ENCODE peak calls at places on chromosomes 13 and 19, in nine cellular contexts. T is left lung; S is cardiac muscle cell; H is uterus; J is mammary epithelial cell; I is thoracic aorta; D is aorta; G is transverse colon; O is effector memory CD4-positive, alpha-beta T cell. Z is an unnamed sample.
A peak's percentile ranks its signal among the peaks of the same experiment; 100 is the strongest.

GRCh38 chr19:36152061-36152885 is at the start of gene COX7A1:
- DNase-seq in D (peak; percentile 91), J (no peak), S (no peak), O (no peak), T (peak; percentile 76), H (peak; percentile 74), I (no peak), G (peak; percentile 45), Z (no peak)

GRCh38 chr19:34336781-34337271 is 28.2 kb upstream of the GPI start:
- DNase-seq in O (peak; percentile 14), I (no peak), D (no peak), J (peak; percentile 16), H (no peak), G (no peak), S (peak; percentile 65), T (no peak), Z (peak; percentile 58)

GRCh38 chr19:51064534-51065220 is at the start of gene KLK13:
- DNase-seq in J (peak; percentile 12), O (no peak), S (peak; percentile 30), H (no peak), D (no peak), I (no peak), T (no peak), G (no peak), Z (no peak)

GRCh38 chr19:8158411-8159074 is 9.2 kb upstream of the FBN3 start:
- DNase-seq in T (no peak), G (peak; percentile 23), H (peak; percentile 42), S (peak; percentile 89), O (peak; percentile 5), J (peak; percentile 76), D (no peak), I (peak; percentile 9), Z (peak; percentile 67)

GRCh38 chr13:107977175-107977574 is 238.2 kb downstream of the LIG4 start:
- DNase-seq in G (no peak), H (no peak), I (no peak), S (no peak), O (no peak), T (no peak), D (no peak), J (no peak), Z (no peak)

GRCh38 chr13:30186644-30187431 is 120.5 kb downstream of the KATNAL1 start:
- DNase-seq in S (no peak), O (no peak), J (no peak), G (no peak), H (no peak), D (no peak), T (no peak), I (no peak), Z (no peak)

GRCh38 chr13:44906758-44907157 is 82.5 kb downstream of the NUFIP1 start:
- DNase-seq in I (no peak), H (peak; percentile 62), O (no peak), S (peak; percentile 20), D (no peak), T (no peak), J (no peak), G (peak; percentile 15), Z (no peak)

GRCh38 chr13:73717632-73718031 is 416.6 kb downstream of the KLF12 start:
- DNase-seq in S (no peak), I (no peak), H (no peak), T (no peak), G (no peak), J (peak; percentile 90), D (no peak), O (no peak), Z (peak; percentile 12)

GRCh38 chr19:3404324-3405260 is 38.2 kb downstream of the NFIC start:
- DNase-seq in J (no peak), O (no peak), D (peak; percentile 96), T (peak; percentile 87), S (no peak), I (peak; percentile 62), H (peak; percentile 93), G (peak; percentile 66), Z (no peak)

GRCh38 chr13:51562011-51562671 is 22.1 kb upstream of the WDFY2 start:
- DNase-seq in D (no peak), I (no peak), T (no peak), G (no peak), S (no peak), J (no peak), H (no peak), O (no peak), Z (no peak)

GRCh38 chr19:53880716-53881481 is 1.1 kb upstream of the PRKCG start:
- DNase-seq in H (no peak), O (no peak), D (no peak), J (no peak), I (no peak), G (no peak), T (no peak), S (no peak), Z (no peak)

GRCh38 chr19:53102701-53103140 is 501 bp downstream of the ZNF160 start:
- DNase-seq in J (peak; percentile 50), G (peak; percentile 19), H (peak; percentile 26), T (peak; percentile 82), O (no peak), S (peak; percentile 61), I (no peak), D (peak; percentile 79), Z (peak; percentile 26)

GRCh38 chr13:94658926-94659649 is 53.3 kb downstream of the SOX21 start:
- DNase-seq in G (no peak), I (no peak), S (no peak), D (no peak), T (no peak), H (no peak), J (peak; percentile 8), O (no peak), Z (no peak)

GRCh38 chr13:64551755-64552154 is 2678.4 kb downstream of the PCDH9 start:
- DNase-seq in S (no peak), I (no peak), H (no peak), J (peak; percentile 64), G (no peak), D (no peak), O (no peak), T (no peak), Z (no peak)

GRCh38 chr19:34556500-34556899 is 74.9 kb downstream of the WTIP start:
- DNase-seq in I (no peak), J (peak; percentile 14), T (no peak), H (no peak), O (no peak), S (peak; percentile 10), D (no peak), G (peak; percentile 18), Z (no peak)

GRCh38 chr19:55585658-55586339 is 5.2 kb upstream of the ZNF579 start:
- DNase-seq in I (no peak), O (no peak), T (peak; percentile 90), G (peak; percentile 71), J (no peak), D (peak; percentile 85), S (peak; percentile 87), H (peak; percentile 82), Z (no peak)

GRCh38 chr19:39308531-39309304 is 11.9 kb downstream of the LRFN1 start:
- DNase-seq in J (no peak), I (no peak), G (no peak), S (peak; percentile 37), H (no peak), O (no peak), T (peak; percentile 9), D (no peak), Z (no peak)

GRCh38 chr13:106524108-106524507 is 11.4 kb downstream of the EFNB2 start:
- DNase-seq in O (no peak), T (no peak), I (no peak), D (no peak), S (no peak), G (no peak), H (no peak), J (no peak), Z (no peak)

DNA sequence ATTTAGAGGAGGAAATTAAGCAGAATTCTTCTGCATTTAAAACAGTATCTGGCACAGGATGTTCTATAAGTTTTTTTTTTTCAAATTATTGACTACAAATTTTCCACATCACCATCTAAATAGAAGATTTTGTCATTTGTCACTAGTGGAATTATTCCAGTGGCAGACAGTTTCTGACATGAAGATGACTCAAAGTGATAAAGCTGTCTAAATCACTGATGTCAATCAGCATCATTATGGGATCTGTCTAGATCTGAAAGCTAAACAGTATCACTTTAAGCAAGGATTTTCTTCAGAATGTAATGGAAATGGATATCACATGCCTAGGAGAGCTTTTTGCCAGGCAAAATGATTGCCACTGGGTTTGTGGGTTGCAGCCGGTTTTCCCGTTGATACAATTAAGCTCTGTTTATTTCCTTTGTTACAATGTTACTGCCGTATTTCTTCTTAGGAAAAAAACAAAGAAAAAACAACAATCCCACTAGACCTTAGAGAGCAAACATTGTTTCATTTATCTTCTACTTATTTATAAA is 1657.0 kb upstream of the PRR20A start:
- DNase-seq in S (no peak), J (no peak), H (no peak), G (no peak), D (no peak), T (no peak), O (no peak), I (no peak), Z (no peak)
- H3K4me1 ChIP-seq in S (no peaks in the 10 kb centered on the region), J (no peaks in the 10 kb centered on the region), H (no peaks in the 10 kb centered on the region), G (no peaks in the 10 kb centered on the region), D (no peaks in the 10 kb centered on the region), T (no peaks in the 10 kb centered on the region), O (no peaks in the 10 kb centered on the region), I (no peaks in the 10 kb centered on the region), Z (no peaks in the 10 kb centered on the region)

DNA sequence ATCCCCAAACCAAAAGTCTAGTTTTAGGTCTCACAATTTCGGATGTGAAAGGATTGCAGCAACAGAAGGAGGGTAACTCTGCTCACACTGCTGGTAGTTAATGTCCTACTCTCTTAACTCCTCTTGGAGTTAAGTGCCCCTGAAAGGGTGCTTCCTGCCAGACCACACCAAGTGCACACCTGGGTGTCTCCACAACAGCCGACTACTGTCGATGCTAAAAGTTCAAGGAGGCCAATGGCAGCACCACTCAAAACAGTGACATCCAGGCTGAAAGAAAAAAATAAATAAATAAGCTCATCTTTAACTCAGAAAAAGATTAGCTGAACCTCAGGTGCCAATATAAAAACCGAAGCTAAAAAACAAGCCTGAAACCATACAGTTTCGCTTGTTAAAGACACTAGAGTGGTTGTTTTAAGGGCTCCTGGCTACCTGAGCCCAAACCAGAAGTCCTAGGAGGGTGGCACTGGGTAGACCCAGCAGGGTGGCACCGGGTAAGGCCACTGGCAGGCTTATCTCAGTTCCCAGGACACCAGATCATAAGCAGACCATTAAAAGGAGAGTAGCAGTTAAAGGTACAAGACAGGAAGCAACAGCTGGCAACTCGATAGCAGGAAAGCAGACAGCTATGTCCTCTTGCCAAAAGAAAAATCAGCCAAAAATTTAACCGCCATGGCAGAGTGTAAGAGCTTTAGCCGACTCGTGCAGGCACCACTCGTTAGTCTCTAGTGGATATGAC is 39.3 kb downstream of the BRD4 start:
- DNase-seq in D (no peak), S (no peak), G (no peak), T (no peak), O (no peak), H (no peak), J (no peak), I (no peak), Z (no peak)
- H3K4me1 ChIP-seq in D (peaks cover 17% of the 10 kb centered on the region), S (peaks cover 90% of the 10 kb centered on the region), G (peaks cover 70% of the 10 kb centered on the region), T (peaks cover 67% of the 10 kb centered on the region), O (peaks cover 84% of the 10 kb centered on the region), H (peaks cover 26% of the 10 kb centered on the region), J (peaks cover 64% of the 10 kb centered on the region), I (peaks cover 75% of the 10 kb centered on the region), Z (peaks cover 96% of the 10 kb centered on the region)

GRCh38 chr13:33367931-33368330 is 82.4 kb upstream of the STARD13 start:
- DNase-seq in O (no peak), T (no peak), H (no peak), J (no peak), G (no peak), I (no peak), D (no peak), S (no peak), Z (no peak)
- H3K4me1 ChIP-seq in O (no peaks in the 10 kb centered on the region), T (no peaks in the 10 kb centered on the region), H (no peaks in the 10 kb centered on the region), J (no peaks in the 10 kb centered on the region), G (no peaks in the 10 kb centered on the region), I (no peaks in the 10 kb centered on the region), D (no peaks in the 10 kb centered on the region), S (no peaks in the 10 kb centered on the region), Z (no peaks in the 10 kb centered on the region)

GRCh38 chr13:63408227-63409202 is 1992.9 kb upstream of the PCDH20 start:
- DNase-seq in I (no peak), H (no peak), J (no peak), T (no peak), O (no peak), S (no peak), D (no peak), G (no peak), Z (no peak)
- H3K4me1 ChIP-seq in I (no peaks in the 10 kb centered on the region), H (no peaks in the 10 kb centered on the region), J (no peaks in the 10 kb centered on the region), T (no peaks in the 10 kb centered on the region), O (no peaks in the 10 kb centered on the region), S (no peaks in the 10 kb centered on the region), D (no peaks in the 10 kb centered on the region), G (peaks cover 3% of the 10 kb centered on the region), Z (no peaks in the 10 kb centered on the region)